ENCODE peak calls at places on chromosome 13, in nine cellular contexts. P, F, T, Z, B, Y, N, W and S are unnamed samples.

GRCh38 chr13:34561033-34561432 is 381.0 kb upstream of the NBEA start:
- DNase-seq in P (no peak), B (no peak), Z (no peak), F (no peak), T (no peak), N (no peak), Y (no peak), W (no peak), S (no peak)

GRCh38 chr13:73179906-73180305 is 121.1 kb downstream of the KLF5 start:
- DNase-seq in P (no peak), Z (no peak), F (no peak), B (no peak), N (no peak), Y (no peak), W (no peak), T (no peak), S (no peak)

GRCh38 chr13:91238036-91238435 is 109.5 kb upstream of the MIR17HG start:
- DNase-seq in F (no peak), B (no peak), T (no peak), Z (no peak), N (no peak), Y (no peak), P (no peak), W (no peak), S (no peak)

GRCh38 chr13:79779761-79780160 is 298.8 kb downstream of the NDFIP2 start:
- DNase-seq in F (no peak), W (no peak), Z (no peak), N (peak; percentile 68), Y (no peak), P (no peak), T (no peak), B (no peak), S (no peak)

GRCh38 chr13:114000151-114001040 is 26.5 kb upstream of the C13orf46 start:
- DNase-seq in W (no peak), F (no peak), N (no peak), T (no peak), Y (no peak), Z (no peak), P (no peak), B (no peak), S (peak; percentile 60)

GRCh38 chr13:38202730-38203129 is 146.9 kb upstream of the UFM1 start:
- DNase-seq in Y (no peak), Z (no peak), P (no peak), N (no peak), F (no peak), W (no peak), T (no peak), B (no peak), S (no peak)

GRCh38 chr13:31134055-31134711 is 27.5 kb downstream of the HSPH1 start:
- DNase-seq in P (no peak), Z (no peak), B (no peak), T (no peak), F (no peak), W (no peak), N (no peak), Y (no peak), S (no peak)

GRCh38 chr13:77533875-77534788 is 1.4 kb upstream of the SCEL start:
- DNase-seq in Y (no peak), P (no peak), Z (no peak), F (no peak), W (no peak), B (no peak), N (no peak), T (no peak), S (no peak)

GRCh38 chr13:112803422-112803821 is 113.6 kb downstream of the ATP11A start:
- DNase-seq in W (no peak), B (no peak), N (no peak), Y (no peak), Z (no peak), T (no peak), F (no peak), P (no peak), S (no peak)

GRCh38 chr13:113938246-113938645 is 35.6 kb downstream of the C13orf46 start:
- DNase-seq in T (no peak), Y (no peak), N (no peak), Z (no peak), F (no peak), B (no peak), P (no peak), W (no peak), S (no peak)